ENCODE peak calls at places on chromosomes 3 and 15, in four cellular contexts. E, G, W and B are unnamed samples.

GRCh38 chr3:127688416-127689265 is 15.9 kb downstream of the ABTB1 start:
- DNase-seq in G (no peak), W (no peak), E (peak), B (no peak)

GRCh38 chr3:122123885-122124284 is 59.6 kb upstream of the CASR start:
- DNase-seq in W (no peak), G (no peak), E (no peak), B (no peak)

GRCh38 chr3:72651498-72651897 is 196.7 kb downstream of the SHQ1 start:
- DNase-seq in G (no peak), E (no peak), W (no peak), B (no peak)

GRCh38 chr3:49805367-49805782 is 2.3 kb downstream of the INKA1 start:
- DNase-seq in W (no peak), G (peak), E (no peak), B (no peak)

GRCh38 chr15:31325432-31325975 is 1.1 kb upstream of the KLF13 start:
- DNase-seq in E (peak), G (peak), W (peak), B (peak)

GRCh38 chr3:24100694-24101402 is 155.8 kb downstream of the NR1D2 start:
- DNase-seq in G (no peak), E (no peak), W (no peak), B (no peak)

GRCh38 chr3:100257601-100258000 is 3.2 kb upstream of the TBC1D23 start:
- DNase-seq in E (no peak), G (no peak), W (no peak), B (no peak)

GRCh38 chr3:188946837-188947236 is 224.9 kb upstream of the TPRG1 start:
- DNase-seq in W (no peak), E (no peak), G (no peak), B (no peak)

GRCh38 chr3:129893616-129894070 is at the start of gene TMCC1:
- DNase-seq in G (peak), W (peak), E (peak), B (peak)

GRCh38 chr3:107068980-107069379 is 308.3 kb upstream of the CCDC54 start:
- DNase-seq in W (no peak), G (peak), E (no peak), B (no peak)

GRCh38 chr3:142863010-142863787 is 25.7 kb downstream of the PCOLCE2 start:
- DNase-seq in W (no peak), G (no peak), E (no peak), B (no peak)

GRCh38 chr15:66943456-66944095 is 121.8 kb upstream of the SMAD3 start:
- DNase-seq in W (no peak), E (peak), G (no peak), B (no peak)

GRCh38 chr3:182740710-182741109 is 52.6 kb upstream of the ATP11B start:
- DNase-seq in E (no peak), W (no peak), G (no peak), B (no peak)

GRCh38 chr3:11363732-11364131 is 91.5 kb downstream of the ATG7 start:
- DNase-seq in E (no peak), W (no peak), G (no peak), B (no peak)

GRCh38 chr3:18499256-18499655 is 74.1 kb upstream of the SATB1 start:
- DNase-seq in W (no peak), E (no peak), G (no peak), B (peak)

GRCh38 chr15:79290642-79291275 is 8.2 kb downstream of the ANKRD34C start:
- DNase-seq in W (no peak), G (no peak), E (no peak), B (no peak)

GRCh38 chr3:122514123-122515019 is at the start of gene KPNA1:
- DNase-seq in G (peak), W (peak), E (peak), B (peak)

GRCh38 chr15:40769310-40770146 is at the start of gene C15orf62:
- DNase-seq in G (no peak), E (peak), W (no peak), B (peak)

GRCh38 chr3:33884204-33884561 is 85.8 kb downstream of the PDCD6IP start:
- DNase-seq in G (no peak), W (peak), E (no peak), B (no peak)

GRCh38 chr3:98930413-98930812 is 28.9 kb upstream of the DCBLD2 start:
- DNase-seq in G (no peak), E (no peak), W (no peak), B (no peak)

GRCh38 chr15:81296218-81296617 is 27.7 kb downstream of the STARD5 start:
- DNase-seq in E (no peak), W (no peak), G (no peak), B (no peak)

GRCh38 chr15:82113116-82113715 is 67.4 kb upstream of the MEX3B start:
- DNase-seq in E (no peak), W (no peak), G (no peak), B (no peak)

GRCh38 chr3:150736316-150736719 is 26.7 kb downstream of the SIAH2 start:
- DNase-seq in E (no peak), W (no peak), G (no peak), B (no peak)

GRCh38 chr3:101677436-101678286 is 729 bp upstream of the ZBTB11 start:
- DNase-seq in W (no peak), E (no peak), G (no peak), B (no peak)

GRCh38 chr3:190533511-190534282 is 19.8 kb downstream of the IL1RAP start:
- DNase-seq in E (no peak), W (no peak), G (peak), B (no peak)

GRCh38 chr15:85690546-85691226 is 104.0 kb downstream of the KLHL25 start:
- DNase-seq in G (no peak), E (no peak), W (no peak), B (no peak)

GRCh38 chr3:126117786-126118185 is 33.9 kb upstream of the SLC41A3 start:
- DNase-seq in W (no peak), G (no peak), E (no peak), B (no peak)

GRCh38 chr15:70579766-70580165 is 183.6 kb downstream of the UACA start:
- DNase-seq in E (no peak), W (no peak), G (no peak), B (no peak)

GRCh38 chr3:20573175-20573574 is 387.2 kb upstream of the SGO1 start:
- DNase-seq in G (no peak), W (no peak), E (no peak), B (no peak)

GRCh38 chr3:9932843-9933560 is 632 bp upstream of the CRELD1 start:
- DNase-seq in W (peak), G (peak), E (peak), B (peak)

GRCh38 chr15:32866486-32867312 is 148.9 kb downstream of the GREM1 start:
- DNase-seq in W (no peak), E (no peak), G (no peak), B (no peak)

GRCh38 chr3:64082917-64083587 is 59.8 kb upstream of the PSMD6 start:
- DNase-seq in E (no peak), G (no peak), W (no peak), B (no peak)

GRCh38 chr3:146469206-146470017 is at the start of gene PLSCR2:
- DNase-seq in E (peak), G (peak), W (peak), B (peak)

GRCh38 chr15:48520376-48521155 is 124.9 kb downstream of the FBN1 start:
- DNase-seq in E (no peak), G (no peak), W (no peak), B (no peak)

GRCh38 chr3:51332156-51332555 is 52.9 kb upstream of the MANF start:
- DNase-seq in W (no peak), G (no peak), E (no peak), B (no peak)

DNA sequence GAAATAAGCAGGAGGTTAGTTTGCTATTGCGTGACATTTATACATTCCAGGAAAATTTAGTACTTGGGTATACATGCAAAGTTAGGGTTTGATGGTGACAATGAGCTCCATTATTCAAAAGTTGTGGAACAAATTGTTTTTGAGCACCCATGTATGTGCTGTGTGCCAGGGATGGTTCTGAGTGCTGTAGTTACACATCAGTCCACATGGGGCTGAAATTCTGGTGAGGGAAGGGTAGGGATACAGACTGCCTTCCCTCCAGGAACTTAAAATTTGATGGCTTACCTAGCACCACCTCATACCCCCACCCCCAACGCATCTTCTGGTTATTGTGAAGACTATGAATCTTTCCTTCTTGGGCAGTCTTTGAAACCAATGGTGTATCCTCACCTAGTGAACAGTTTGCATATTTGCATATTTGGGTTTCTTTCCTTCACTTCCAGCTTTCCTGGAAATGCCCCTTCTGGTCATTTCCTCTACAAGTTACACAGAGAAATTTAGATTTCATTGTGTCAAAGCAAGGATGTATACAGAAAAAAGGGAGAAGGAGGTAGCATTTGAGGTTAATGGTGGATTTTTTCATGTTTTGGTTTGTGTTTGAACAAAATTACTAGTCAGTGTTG is 222.0 kb upstream of the IL12A start:
- DNase-seq in G (no peak), E (no peak), W (peak), B (no peak)
- H3K4me3 ChIP-seq in G (no peak), E (no peak), W (no peak), B (no peak)

DNA sequence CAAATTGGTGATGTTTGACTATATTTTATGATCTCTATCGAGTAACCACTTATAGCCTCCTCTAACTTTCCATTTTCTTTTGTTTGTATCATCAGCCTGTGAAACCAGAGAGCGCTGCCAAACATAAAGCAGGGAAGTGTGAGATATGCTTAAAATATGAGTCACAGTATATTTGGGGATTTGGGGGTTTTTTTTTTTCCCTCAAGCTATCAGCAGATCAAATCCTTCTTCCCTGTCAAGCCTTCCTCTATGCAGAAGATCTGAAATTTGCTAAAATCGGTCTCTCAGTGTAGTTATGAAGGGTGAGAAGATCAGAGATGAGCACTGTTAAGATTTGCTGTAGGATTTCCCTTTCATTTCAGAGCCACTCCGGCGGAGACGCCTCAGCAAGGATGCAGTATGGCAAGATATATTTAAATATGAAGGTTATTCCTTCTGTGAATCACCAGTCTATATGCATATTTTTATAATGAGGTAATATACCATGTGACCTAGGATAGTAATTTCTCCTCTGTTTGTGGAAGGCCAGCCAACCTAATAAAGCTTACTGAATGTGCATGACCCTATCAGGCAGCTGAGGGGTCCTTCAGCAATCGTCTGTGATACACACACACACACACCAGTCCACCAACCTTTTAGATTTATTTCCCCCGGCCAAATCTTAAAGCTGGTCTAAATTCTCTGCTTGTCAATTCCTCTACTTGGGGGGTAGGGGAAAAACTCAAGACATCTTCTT is 474.1 kb downstream of the FOXP1 start:
- DNase-seq in G (no peak), E (no peak), W (no peak), B (no peak)
- H3K4me3 ChIP-seq in G (no peak), E (no peak), W (no peak), B (no peak)

GRCh38 chr3:134028486-134029255 is 1.1 kb downstream of the SLCO2A1 start:
- DNase-seq in W (no peak), E (no peak), G (no peak), B (no peak)
- H3K4me3 ChIP-seq in W (no peak), E (peak), G (peak), B (no peak)

GRCh38 chr3:120452816-120453215 is 2.0 kb upstream of the FSTL1 start:
- DNase-seq in G (no peak), W (no peak), E (no peak), B (no peak)

GRCh38 chr3:120450261-120450913 is 405 bp downstream of the FSTL1 start:
- DNase-seq in W (no peak), G (peak), E (peak), B (no peak)

GRCh38 chr3:120449701-120450216 is 1.0 kb downstream of the FSTL1 start:
- DNase-seq in G (peak), W (no peak), E (no peak), B (no peak)

GRCh38 chr3:120450914-120451669 is at the start of gene FSTL1:
- DNase-seq in E (peak), W (no peak), G (peak), B (no peak)

GRCh38 chr3:120451670-120452220 is 953 bp upstream of the FSTL1 start:
- DNase-seq in G (peak), W (no peak), E (no peak), B (no peak)
- H3K4me3 ChIP-seq in G (peak), W (no peak), E (peak), B (no peak)

GRCh38 chr3:82080261-82080660 is 318.8 kb upstream of the GBE1 start:
- DNase-seq in E (no peak), W (no peak), G (no peak), B (no peak)

GRCh38 chr3:82085811-82086475 is 324.5 kb upstream of the GBE1 start:
- DNase-seq in W (no peak), E (no peak), G (no peak), B (no peak)

GRCh38 chr3:82080792-82081191 is 319.3 kb upstream of the GBE1 start:
- DNase-seq in E (no peak), G (no peak), W (no peak), B (no peak)

GRCh38 chr3:82085356-82085755 is 323.9 kb upstream of the GBE1 start:
- DNase-seq in G (no peak), W (no peak), E (no peak), B (no peak)

GRCh38 chr3:82082796-82083195 is 321.4 kb upstream of the GBE1 start:
- DNase-seq in G (no peak), W (no peak), E (no peak), B (no peak)
- H3K4me3 ChIP-seq in G (no peak), W (no peak), E (no peak), B (no peak)

GRCh38 chr3:158102660-158103085 is 3.5 kb downstream of the SHOX2 start:
- DNase-seq in G (peak), E (no peak), W (no peak), B (no peak)
- H3K4me3 ChIP-seq in G (peak), E (no peak), W (no peak), B (no peak)